ENCODE peak calls at places on chromosomes 16 and 17, in five cellular contexts. L is keratinocyte; O is body of pancreas; I is CD8-positive, alpha-beta T cell; T is colonic mucosa. K is an unnamed sample.

GRCh38 chr17:8922451-8922850 is 43.1 kb downstream of the PIK3R5 start:
- DNase-seq in I (no peak), L (peak), O (no peak), T (no peak), K (peak)

GRCh38 chr17:41418116-41418860 is 6.1 kb downstream of the KRT37 start:
- DNase-seq in O (no peak), L (no peak), T (no peak), I (no peak), K (no peak)

GRCh38 chr17:81027038-81027437 is 7.9 kb upstream of the BAIAP2 start:
- DNase-seq in O (no peak), T (no peak), I (no peak), L (no peak), K (no peak)

GRCh38 chr17:77691216-77692085 is 267.1 kb upstream of the TNRC6C start:
- DNase-seq in L (no peak), O (no peak), I (no peak), T (no peak), K (no peak)

GRCh38 chr17:76585649-76586593 is at the start of gene ST6GALNAC2:
- DNase-seq in L (no peak), O (peak), T (peak), I (peak), K (no peak)

GRCh38 chr16:68936729-68937631 is 93.6 kb downstream of the TANGO6 start:
- DNase-seq in L (peak), I (no peak), T (no peak), O (no peak), K (peak)

GRCh38 chr16:2156025-2156848 is 655 bp downstream of the TRAF7 start:
- DNase-seq in I (no peak), L (no peak), O (no peak), T (peak), K (no peak)

GRCh38 chr17:81553616-81554181 is 1.5 kb upstream of the FAAP100 start:
- DNase-seq in O (no peak), T (peak), I (no peak), L (peak), K (peak)

DNA sequence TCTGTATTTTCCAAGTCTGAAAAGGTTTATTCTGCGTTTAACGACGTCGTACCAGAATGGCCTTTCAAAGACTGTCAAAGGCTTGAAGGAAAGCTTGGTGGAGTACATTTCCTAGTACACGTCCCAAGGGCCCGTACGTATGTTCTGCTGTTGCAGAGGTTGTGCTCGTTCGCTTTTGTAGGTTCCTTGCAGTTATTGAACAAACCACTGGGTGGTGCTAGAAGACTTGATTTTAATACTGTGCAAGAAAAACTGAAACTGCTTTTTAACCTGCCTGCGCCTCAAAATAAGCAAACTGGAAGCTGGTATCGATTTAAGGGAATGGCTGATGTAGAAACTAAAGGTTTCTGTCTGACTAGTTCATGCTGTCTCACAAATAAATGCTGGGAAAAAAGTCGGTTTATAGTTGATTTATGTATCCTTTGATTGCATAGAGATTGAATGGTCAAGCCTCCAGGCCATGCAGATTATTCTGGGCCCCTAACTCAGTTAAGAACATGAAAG is 54.6 kb downstream of the USP10 start:
- DNase-seq in I (peak), T (peak), O (peak), L (peak), K (peak)
- H3K27ac ChIP-seq in I (no peak), T (peak), O (peak), L (peak), K (peak)

DNA sequence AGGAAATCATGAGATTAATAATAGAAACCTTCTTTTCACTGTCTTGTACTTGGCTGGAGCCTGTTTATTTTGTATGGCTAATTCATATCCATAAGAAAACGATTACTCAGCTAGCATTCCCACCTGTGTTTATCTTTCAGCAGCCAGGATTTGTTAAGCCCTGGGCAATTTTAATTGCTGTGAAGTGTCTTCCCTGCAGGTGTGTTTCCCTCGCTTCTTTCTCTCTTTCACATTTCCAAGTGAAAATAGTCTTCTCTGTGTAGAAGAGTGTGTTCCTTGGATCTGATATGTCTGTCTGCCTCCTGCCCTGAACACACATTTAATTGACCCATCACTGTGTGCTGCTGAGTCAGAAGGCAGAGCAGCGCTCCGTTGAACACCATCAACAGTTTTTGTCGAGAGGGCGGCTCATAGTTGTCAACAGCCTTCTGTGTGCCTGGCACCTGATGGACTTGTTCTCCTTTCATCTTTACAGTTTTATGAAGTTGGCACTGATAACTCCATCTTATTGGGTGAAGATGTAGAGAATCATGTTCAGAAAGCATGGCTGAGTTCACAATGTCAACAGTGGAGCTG is 83.2 kb downstream of the SPECC1 start:
- DNase-seq in O (no peak), I (no peak), T (no peak), L (no peak), K (no peak)
- H3K27ac ChIP-seq in O (no peak), I (no peak), T (no peak), L (no peak), K (no peak)

GRCh38 chr17:38349097-38349904 is 2.3 kb upstream of the SOCS7 start:
- DNase-seq in I (peak), T (peak), O (peak), L (peak), K (no peak)
- H3K27ac ChIP-seq in I (no peak), T (no peak), O (peak), L (no peak), K (no peak)

GRCh38 chr16:19429271-19429670 is 11.6 kb downstream of the TMC5 start:
- DNase-seq in L (no peak), T (no peak), O (peak), I (no peak), K (peak)

GRCh38 chr16:19431636-19432340 is 14.1 kb downstream of the TMC5 start:
- DNase-seq in T (no peak), O (peak), L (no peak), I (no peak), K (peak)

GRCh38 chr16:19432429-19432828 is 14.7 kb downstream of the TMC5 start:
- DNase-seq in O (peak), L (no peak), T (peak), I (no peak), K (peak)

GRCh38 chr16:19434584-19434983 is 16.9 kb downstream of the TMC5 start:
- DNase-seq in L (no peak), O (no peak), T (no peak), I (no peak), K (no peak)

DNA sequence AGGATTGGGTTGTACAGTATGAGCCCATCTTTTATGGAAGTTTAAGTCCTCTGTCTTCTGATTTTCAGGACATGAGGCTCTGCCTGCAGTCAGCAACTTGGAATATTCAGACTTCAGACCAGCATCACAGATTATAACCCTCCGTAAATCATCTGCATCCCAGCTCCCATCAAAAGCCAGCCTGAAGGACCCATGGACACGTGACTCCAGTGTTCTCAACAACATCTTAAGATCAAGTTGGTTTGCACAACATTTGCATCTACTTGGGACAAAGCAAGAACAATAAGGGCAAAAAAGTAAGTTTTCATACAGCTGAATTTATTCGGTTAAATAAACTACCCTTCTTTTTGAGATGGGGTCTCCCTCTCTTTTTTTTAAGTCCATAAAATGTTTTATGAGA is 12.7 kb downstream of the TMC5 start:
- DNase-seq in T (no peak), L (no peak), I (no peak), O (no peak), K (no peak)
- H3K27ac ChIP-seq in T (peak), L (no peak), I (no peak), O (no peak), K (no peak)

GRCh38 chr16:67544329-67544841 is 15.8 kb downstream of the RIPOR1 start:
- DNase-seq in T (no peak), O (no peak), L (no peak), I (no peak), K (no peak)
- H3K27ac ChIP-seq in T (no peak), O (no peak), L (no peak), I (no peak), K (no peak)

GRCh38 chr17:18040287-18040858 is 1.2 kb downstream of the GID4 start:
- DNase-seq in L (no peak), I (no peak), O (no peak), T (no peak), K (no peak)
- H3K27ac ChIP-seq in L (peak), I (peak), O (peak), T (no peak), K (peak)

DNA sequence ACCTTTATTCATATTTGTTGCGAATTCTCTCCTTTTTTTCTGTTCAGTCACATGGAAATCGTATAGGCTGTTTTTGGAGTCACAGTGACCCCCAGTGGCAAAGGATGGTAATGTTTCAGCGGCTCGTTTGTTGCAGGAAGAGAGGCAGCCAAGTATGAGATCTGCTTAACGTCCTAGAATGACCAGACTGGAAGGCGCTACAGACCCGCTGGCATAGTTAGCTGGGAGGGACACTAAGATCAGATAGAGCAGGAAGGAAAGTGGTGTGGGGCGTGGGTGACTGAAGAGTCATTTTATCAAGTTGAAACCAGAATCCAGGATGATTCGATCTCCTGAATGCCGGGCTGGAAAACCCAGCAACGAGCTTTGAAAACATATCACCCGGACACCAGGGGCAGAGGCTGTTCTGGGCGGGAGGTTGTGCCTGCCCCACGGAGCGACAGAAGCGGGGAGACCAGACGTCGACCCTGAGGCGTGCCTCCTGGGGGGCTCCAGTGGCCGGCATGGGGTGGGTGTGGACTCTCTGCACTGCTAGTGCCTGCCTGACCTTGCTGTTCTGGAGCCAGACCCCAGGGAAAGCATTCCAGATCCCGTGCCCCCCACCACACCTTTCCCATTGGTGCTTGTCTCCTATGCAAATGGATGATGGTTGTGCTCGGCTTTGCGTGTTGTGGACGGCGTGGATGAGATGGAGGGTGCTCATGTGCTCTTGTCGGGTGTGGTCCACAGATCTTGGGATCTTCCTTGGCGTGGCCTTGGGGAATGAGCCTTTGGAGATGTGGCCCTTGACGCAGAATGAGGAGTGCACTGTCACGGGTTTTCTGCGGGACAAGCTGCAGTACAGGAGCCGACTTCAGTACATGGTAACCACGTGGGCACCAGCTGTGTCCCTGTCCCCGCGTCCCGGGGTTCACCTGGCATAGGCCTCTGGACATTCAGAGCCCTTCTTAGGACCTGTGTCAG is 7.7 kb downstream of the IL34 start:
- DNase-seq in L (peak), T (peak), I (peak), O (peak), K (peak)
- H3K27ac ChIP-seq in L (no peak), T (no peak), I (no peak), O (no peak), K (no peak)

GRCh38 chr16:67885545-67885944 is 860 bp downstream of the NRN1L start:
- DNase-seq in L (no peak), O (no peak), T (no peak), I (no peak), K (no peak)

GRCh38 chr16:67885976-67886375 is 1.3 kb downstream of the NRN1L start:
- DNase-seq in I (no peak), L (no peak), T (no peak), O (no peak), K (no peak)

GRCh38 chr16:67883872-67884261 is 818 bp upstream of the NRN1L start:
- DNase-seq in L (no peak), I (peak), T (peak), O (peak), K (no peak)

GRCh38 chr16:67883146-67883871 is 1.4 kb upstream of the NRN1L start:
- DNase-seq in O (no peak), L (no peak), T (peak), I (no peak), K (no peak)

DNA sequence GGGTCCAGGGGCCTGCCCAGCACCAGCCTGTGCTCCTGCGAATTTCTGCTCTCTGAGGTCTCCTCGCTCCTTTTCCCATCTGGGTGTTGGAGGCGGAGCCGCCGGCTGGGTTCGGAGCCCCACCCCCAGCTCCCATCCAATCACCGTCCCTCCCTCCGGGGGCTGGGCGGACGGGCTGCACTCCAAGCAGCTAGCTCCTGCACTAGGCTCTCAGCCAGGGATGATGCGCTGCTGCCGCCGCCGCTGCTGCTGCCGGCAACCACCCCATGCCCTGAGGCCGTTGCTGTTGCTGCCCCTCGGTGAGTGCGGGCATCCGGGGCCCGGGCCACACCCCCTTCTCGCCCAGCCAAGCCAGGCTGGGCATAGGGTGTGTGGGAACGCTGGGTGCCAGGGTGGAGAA is at the start of gene NRN1L:
- DNase-seq in O (peak), L (peak), T (peak), I (no peak), K (peak)
- H3K27ac ChIP-seq in O (no peak), L (peak), T (no peak), I (no peak), K (no peak)

K was measured in epithelial cell of prostate.